ENCODE peak calls at places on chromosomes 13 and 19, in nine cellular contexts. One of them, this sample, is unnamed.

GRCh38 chr13:45082964-45083363 is 37.3 kb upstream of the GTF2F2 start:
- DNase-seq in stimulated activated CD4-positive, alpha-beta T cell treated with anti-CD3 and anti-CD28 coated beads, TNF-alpha, amount 100 ng/mL, for 48 hours: no peak
- DNase-seq in thoracic aorta: no peak
- DNase-seq in GF-D8: no peak
- DNase-seq in cortex of kidney: no peak
- DNase-seq in T-cell: no peak
- DNase-seq in stimulated activated CD8-positive, alpha-beta memory T cell treated with anti-CD3 and anti-CD28 coated beads, Interleukin-7, amount 100 ng/mL, for 4 hours: no peak
- DNase-seq in NCI-H1092: no peak
- DNase-seq in tibial nerve: no peak
- DNase-seq in this sample: no peak

GRCh38 chr13:45718063-45718462 is 15.9 kb downstream of the CBY2 start:
- DNase-seq in stimulated activated CD4-positive, alpha-beta T cell treated with anti-CD3 and anti-CD28 coated beads, TNF-alpha, amount 100 ng/mL, for 48 hours: no peak
- DNase-seq in thoracic aorta: no peak
- DNase-seq in GF-D8: no peak
- DNase-seq in cortex of kidney: no peak
- DNase-seq in T-cell: no peak
- DNase-seq in stimulated activated CD8-positive, alpha-beta memory T cell treated with anti-CD3 and anti-CD28 coated beads, Interleukin-7, amount 100 ng/mL, for 4 hours: no peak
- DNase-seq in NCI-H1092: no peak
- DNase-seq in tibial nerve: no peak
- DNase-seq in this sample: no peak

GRCh38 chr19:29211562-29212416 is 1.2 kb downstream of the UQCRFS1 start:
- DNase-seq in stimulated activated CD4-positive, alpha-beta T cell treated with anti-CD3 and anti-CD28 coated beads, TNF-alpha, amount 100 ng/mL, for 48 hours: no peak
- DNase-seq in thoracic aorta: no peak
- DNase-seq in GF-D8: no peak
- DNase-seq in cortex of kidney: no peak
- DNase-seq in T-cell: no peak
- DNase-seq in stimulated activated CD8-positive, alpha-beta memory T cell treated with anti-CD3 and anti-CD28 coated beads, Interleukin-7, amount 100 ng/mL, for 4 hours: no peak
- DNase-seq in NCI-H1092: no peak
- DNase-seq in tibial nerve: no peak
- DNase-seq in this sample: no peak

GRCh38 chr13:98273824-98274786 is 97.0 kb upstream of the RNF113B start:
- DNase-seq in stimulated activated CD4-positive, alpha-beta T cell treated with anti-CD3 and anti-CD28 coated beads, TNF-alpha, amount 100 ng/mL, for 48 hours: no peak
- DNase-seq in thoracic aorta: no peak
- DNase-seq in GF-D8: no peak
- DNase-seq in cortex of kidney: no peak
- DNase-seq in T-cell: no peak
- DNase-seq in stimulated activated CD8-positive, alpha-beta memory T cell treated with anti-CD3 and anti-CD28 coated beads, Interleukin-7, amount 100 ng/mL, for 4 hours: no peak
- DNase-seq in NCI-H1092: peak
- DNase-seq in tibial nerve: no peak
- DNase-seq in this sample: no peak

GRCh38 chr13:38819053-38819452 is 132.2 kb downstream of the FREM2 start:
- DNase-seq in stimulated activated CD4-positive, alpha-beta T cell treated with anti-CD3 and anti-CD28 coated beads, TNF-alpha, amount 100 ng/mL, for 48 hours: no peak
- DNase-seq in thoracic aorta: no peak
- DNase-seq in GF-D8: no peak
- DNase-seq in cortex of kidney: no peak
- DNase-seq in T-cell: no peak
- DNase-seq in stimulated activated CD8-positive, alpha-beta memory T cell treated with anti-CD3 and anti-CD28 coated beads, Interleukin-7, amount 100 ng/mL, for 4 hours: no peak
- DNase-seq in NCI-H1092: peak
- DNase-seq in tibial nerve: no peak
- DNase-seq in this sample: no peak

GRCh38 chr13:47788844-47789243 is 212.2 kb downstream of the SUCLA2 start:
- DNase-seq in stimulated activated CD4-positive, alpha-beta T cell treated with anti-CD3 and anti-CD28 coated beads, TNF-alpha, amount 100 ng/mL, for 48 hours: no peak
- DNase-seq in thoracic aorta: no peak
- DNase-seq in GF-D8: no peak
- DNase-seq in cortex of kidney: no peak
- DNase-seq in T-cell: no peak
- DNase-seq in stimulated activated CD8-positive, alpha-beta memory T cell treated with anti-CD3 and anti-CD28 coated beads, Interleukin-7, amount 100 ng/mL, for 4 hours: no peak
- DNase-seq in NCI-H1092: no peak
- DNase-seq in tibial nerve: no peak
- DNase-seq in this sample: no peak

GRCh38 chr19:14366529-14366928 is 14.7 kb upstream of the ADGRE5 start:
- DNase-seq in stimulated activated CD4-positive, alpha-beta T cell treated with anti-CD3 and anti-CD28 coated beads, TNF-alpha, amount 100 ng/mL, for 48 hours: peak
- DNase-seq in thoracic aorta: peak
- DNase-seq in GF-D8: no peak
- DNase-seq in cortex of kidney: no peak
- DNase-seq in T-cell: peak
- DNase-seq in stimulated activated CD8-positive, alpha-beta memory T cell treated with anti-CD3 and anti-CD28 coated beads, Interleukin-7, amount 100 ng/mL, for 4 hours: peak
- DNase-seq in NCI-H1092: peak
- DNase-seq in tibial nerve: peak
- DNase-seq in this sample: peak

GRCh38 chr19:2477141-2477710 is 1.3 kb downstream of the GADD45B start:
- DNase-seq in stimulated activated CD4-positive, alpha-beta T cell treated with anti-CD3 and anti-CD28 coated beads, TNF-alpha, amount 100 ng/mL, for 48 hours: no peak
- DNase-seq in thoracic aorta: no peak
- DNase-seq in GF-D8: no peak
- DNase-seq in cortex of kidney: no peak
- DNase-seq in T-cell: no peak
- DNase-seq in stimulated activated CD8-positive, alpha-beta memory T cell treated with anti-CD3 and anti-CD28 coated beads, Interleukin-7, amount 100 ng/mL, for 4 hours: no peak
- DNase-seq in NCI-H1092: no peak
- DNase-seq in tibial nerve: no peak
- DNase-seq in this sample: peak

GRCh38 chr13:113034451-113035208 is 65.6 kb downstream of the MCF2L start:
- DNase-seq in stimulated activated CD4-positive, alpha-beta T cell treated with anti-CD3 and anti-CD28 coated beads, TNF-alpha, amount 100 ng/mL, for 48 hours: no peak
- DNase-seq in thoracic aorta: no peak
- DNase-seq in GF-D8: peak
- DNase-seq in cortex of kidney: no peak
- DNase-seq in T-cell: no peak
- DNase-seq in stimulated activated CD8-positive, alpha-beta memory T cell treated with anti-CD3 and anti-CD28 coated beads, Interleukin-7, amount 100 ng/mL, for 4 hours: no peak
- DNase-seq in NCI-H1092: no peak
- DNase-seq in tibial nerve: no peak
- DNase-seq in this sample: peak

GRCh38 chr19:29811125-29812079 is at the start of gene CCNE1:
- DNase-seq in stimulated activated CD4-positive, alpha-beta T cell treated with anti-CD3 and anti-CD28 coated beads, TNF-alpha, amount 100 ng/mL, for 48 hours: peak
- DNase-seq in thoracic aorta: peak
- DNase-seq in GF-D8: peak
- DNase-seq in cortex of kidney: peak
- DNase-seq in T-cell: peak
- DNase-seq in stimulated activated CD8-positive, alpha-beta memory T cell treated with anti-CD3 and anti-CD28 coated beads, Interleukin-7, amount 100 ng/mL, for 4 hours: peak
- DNase-seq in NCI-H1092: peak
- DNase-seq in tibial nerve: peak
- DNase-seq in this sample: peak

GRCh38 chr13:109175666-109176065 is 546.3 kb downstream of the MYO16 start:
- DNase-seq in stimulated activated CD4-positive, alpha-beta T cell treated with anti-CD3 and anti-CD28 coated beads, TNF-alpha, amount 100 ng/mL, for 48 hours: no peak
- DNase-seq in thoracic aorta: no peak
- DNase-seq in GF-D8: no peak
- DNase-seq in cortex of kidney: no peak
- DNase-seq in T-cell: no peak
- DNase-seq in stimulated activated CD8-positive, alpha-beta memory T cell treated with anti-CD3 and anti-CD28 coated beads, Interleukin-7, amount 100 ng/mL, for 4 hours: no peak
- DNase-seq in NCI-H1092: no peak
- DNase-seq in tibial nerve: no peak
- DNase-seq in this sample: no peak

GRCh38 chr19:12777217-12778019 is 2.1 kb upstream of the HOOK2 start:
- DNase-seq in stimulated activated CD4-positive, alpha-beta T cell treated with anti-CD3 and anti-CD28 coated beads, TNF-alpha, amount 100 ng/mL, for 48 hours: peak
- DNase-seq in thoracic aorta: no peak
- DNase-seq in GF-D8: peak
- DNase-seq in cortex of kidney: no peak
- DNase-seq in T-cell: peak
- DNase-seq in stimulated activated CD8-positive, alpha-beta memory T cell treated with anti-CD3 and anti-CD28 coated beads, Interleukin-7, amount 100 ng/mL, for 4 hours: no peak
- DNase-seq in NCI-H1092: peak
- DNase-seq in tibial nerve: no peak
- DNase-seq in this sample: peak

GRCh38 chr19:1412323-1412923 is 5.0 kb downstream of the DAZAP1 start:
- DNase-seq in stimulated activated CD4-positive, alpha-beta T cell treated with anti-CD3 and anti-CD28 coated beads, TNF-alpha, amount 100 ng/mL, for 48 hours: no peak
- DNase-seq in thoracic aorta: no peak
- DNase-seq in GF-D8: no peak
- DNase-seq in cortex of kidney: no peak
- DNase-seq in T-cell: no peak
- DNase-seq in stimulated activated CD8-positive, alpha-beta memory T cell treated with anti-CD3 and anti-CD28 coated beads, Interleukin-7, amount 100 ng/mL, for 4 hours: no peak
- DNase-seq in NCI-H1092: no peak
- DNase-seq in tibial nerve: no peak
- DNase-seq in this sample: no peak

GRCh38 chr19:23183251-23183650 is 66.4 kb downstream of the ZNF730 start:
- DNase-seq in stimulated activated CD4-positive, alpha-beta T cell treated with anti-CD3 and anti-CD28 coated beads, TNF-alpha, amount 100 ng/mL, for 48 hours: no peak
- DNase-seq in thoracic aorta: no peak
- DNase-seq in GF-D8: no peak
- DNase-seq in cortex of kidney: no peak
- DNase-seq in T-cell: no peak
- DNase-seq in stimulated activated CD8-positive, alpha-beta memory T cell treated with anti-CD3 and anti-CD28 coated beads, Interleukin-7, amount 100 ng/mL, for 4 hours: no peak
- DNase-seq in NCI-H1092: no peak
- DNase-seq in tibial nerve: no peak
- DNase-seq in this sample: no peak

GRCh38 chr13:34037636-34038325 is 219.8 kb downstream of the RFC3 start:
- DNase-seq in stimulated activated CD4-positive, alpha-beta T cell treated with anti-CD3 and anti-CD28 coated beads, TNF-alpha, amount 100 ng/mL, for 48 hours: no peak
- DNase-seq in thoracic aorta: no peak
- DNase-seq in GF-D8: no peak
- DNase-seq in cortex of kidney: no peak
- DNase-seq in T-cell: no peak
- DNase-seq in stimulated activated CD8-positive, alpha-beta memory T cell treated with anti-CD3 and anti-CD28 coated beads, Interleukin-7, amount 100 ng/mL, for 4 hours: no peak
- DNase-seq in NCI-H1092: no peak
- DNase-seq in tibial nerve: no peak
- DNase-seq in this sample: no peak

GRCh38 chr13:97228850-97229521 is 6.9 kb downstream of the MBNL2 start:
- DNase-seq in stimulated activated CD4-positive, alpha-beta T cell treated with anti-CD3 and anti-CD28 coated beads, TNF-alpha, amount 100 ng/mL, for 48 hours: no peak
- DNase-seq in thoracic aorta: no peak
- DNase-seq in GF-D8: no peak
- DNase-seq in cortex of kidney: no peak
- DNase-seq in T-cell: no peak
- DNase-seq in stimulated activated CD8-positive, alpha-beta memory T cell treated with anti-CD3 and anti-CD28 coated beads, Interleukin-7, amount 100 ng/mL, for 4 hours: no peak
- DNase-seq in NCI-H1092: no peak
- DNase-seq in tibial nerve: no peak
- DNase-seq in this sample: no peak

GRCh38 chr13:85186646-85187045 is 612.6 kb downstream of the SLITRK6 start:
- DNase-seq in stimulated activated CD4-positive, alpha-beta T cell treated with anti-CD3 and anti-CD28 coated beads, TNF-alpha, amount 100 ng/mL, for 48 hours: no peak
- DNase-seq in thoracic aorta: no peak
- DNase-seq in GF-D8: no peak
- DNase-seq in cortex of kidney: no peak
- DNase-seq in T-cell: no peak
- DNase-seq in stimulated activated CD8-positive, alpha-beta memory T cell treated with anti-CD3 and anti-CD28 coated beads, Interleukin-7, amount 100 ng/mL, for 4 hours: no peak
- DNase-seq in NCI-H1092: no peak
- DNase-seq in tibial nerve: no peak
- DNase-seq in this sample: no peak

GRCh38 chr19:7492142-7493055 is 3.6 kb upstream of the PEX11G start:
- DNase-seq in stimulated activated CD4-positive, alpha-beta T cell treated with anti-CD3 and anti-CD28 coated beads, TNF-alpha, amount 100 ng/mL, for 48 hours: peak
- DNase-seq in thoracic aorta: no peak
- DNase-seq in GF-D8: peak
- DNase-seq in cortex of kidney: no peak
- DNase-seq in T-cell: no peak
- DNase-seq in stimulated activated CD8-positive, alpha-beta memory T cell treated with anti-CD3 and anti-CD28 coated beads, Interleukin-7, amount 100 ng/mL, for 4 hours: peak
- DNase-seq in NCI-H1092: no peak
- DNase-seq in tibial nerve: no peak
- DNase-seq in this sample: no peak

This sample was measured in lower leg skin.